ENCODE peak calls at places on chromosomes 3 and 15, in ten cellular contexts. B, W, A, L, R, S, M, C, E and U are unnamed samples.

GRCh38 chr3:195061756-195062655 is 209.0 kb downstream of the XXYLT1 start:
- DNase-seq in S (no peak), A (no peak), M (no peak), B (no peak), R (peak), L (no peak), W (no peak), E (no peak), C (no peak), U (no peak)

GRCh38 chr3:43629254-43629653 is 7.4 kb upstream of the ANO10 start:
- DNase-seq in L (no peak), M (no peak), E (no peak), B (no peak), W (peak), A (no peak), C (no peak), S (no peak), R (no peak), U (no peak)

GRCh38 chr3:40971191-40972168 is 227.8 kb upstream of the CTNNB1 start:
- DNase-seq in S (peak), B (no peak), L (peak), M (peak), A (no peak), C (peak), R (peak), W (peak), E (no peak), U (no peak)

GRCh38 chr3:24640330-24640877 is 145.8 kb upstream of the THRB start:
- DNase-seq in S (peak), L (no peak), B (no peak), R (no peak), M (no peak), W (peak), E (no peak), C (no peak), A (peak), U (no peak)

GRCh38 chr3:99862208-99862607 is 44.5 kb downstream of the CMSS1 start:
- DNase-seq in R (no peak), C (no peak), L (no peak), A (no peak), B (no peak), E (no peak), W (peak), S (peak), M (no peak), U (no peak)

GRCh38 chr3:21159565-21159950 is 591.5 kb downstream of the ZNF385D start:
- DNase-seq in M (no peak), C (no peak), B (no peak), W (no peak), S (no peak), R (no peak), L (no peak), A (no peak), E (no peak), U (no peak)

GRCh38 chr15:99439524-99439835 is 126.3 kb upstream of the MEF2A start:
- DNase-seq in E (no peak), B (no peak), R (peak), S (no peak), M (no peak), W (no peak), A (no peak), C (peak), L (no peak), U (no peak)

GRCh38 chr3:58683001-58683845 is 16.6 kb upstream of the FAM3D start:
- DNase-seq in B (no peak), S (peak), E (no peak), C (peak), W (peak), A (no peak), M (peak), L (no peak), R (no peak), U (peak)

GRCh38 chr3:142929109-142929508 is 34.4 kb downstream of the PAQR9 start:
- DNase-seq in M (peak), L (no peak), S (peak), E (no peak), W (peak), C (peak), B (peak), A (peak), R (no peak), U (no peak)

GRCh38 chr3:180316321-180316720 is 279.6 kb upstream of the PEX5L start:
- DNase-seq in R (no peak), E (no peak), W (no peak), C (no peak), A (no peak), M (no peak), L (no peak), B (no peak), S (no peak), U (no peak)

GRCh38 chr3:186102687-186103086 is 6.2 kb downstream of the ETV5 start:
- DNase-seq in L (no peak), A (no peak), E (no peak), M (no peak), B (no peak), C (no peak), R (peak), W (no peak), S (no peak), U (no peak)

GRCh38 chr3:193897791-193898190 is 238.2 kb upstream of the HES1 start:
- DNase-seq in B (no peak), E (no peak), L (no peak), C (no peak), R (no peak), A (no peak), W (no peak), M (no peak), S (no peak), U (no peak)

GRCh38 chr15:92906563-92907081 is 6.5 kb downstream of the CHD2 start:
- DNase-seq in W (peak), E (no peak), M (no peak), S (no peak), A (no peak), C (no peak), B (peak), L (no peak), R (no peak), U (no peak)